ENCODE peak calls at places on chromosomes 5 and 9, in four cellular contexts. One of them, this sample, is unnamed.

GRCh38 chr9:120755044-120755443 is 38.2 kb downstream of the FBXW2 start:
- DNase-seq in HepG2: no peak
- DNase-seq in K562: no peak
- DNase-seq in GM12878: no peak
- DNase-seq in this sample: no peak

GRCh38 chr9:650362-650761 is 191.1 kb upstream of the DMRT1 start:
- DNase-seq in GM12878: no peak
- DNase-seq in K562: no peak
- DNase-seq in HepG2: no peak
- DNase-seq in this sample: peak; percentile 80

GRCh38 chr5:40112875-40113274 is 566.8 kb upstream of the PTGER4 start:
- DNase-seq in HepG2: no peak
- DNase-seq in K562: no peak
- DNase-seq in GM12878: no peak
- DNase-seq in this sample: no peak

GRCh38 chr9:21558627-21559401 is 76.7 kb upstream of the IFNE start:
- DNase-seq in GM12878: no peak
- DNase-seq in HepG2: no peak
- DNase-seq in K562: no peak
- DNase-seq in this sample: peak; percentile 50

GRCh38 chr9:93100265-93100636 is 4.2 kb downstream of the CARD19 start:
- DNase-seq in K562: no peak
- DNase-seq in GM12878: no peak
- DNase-seq in HepG2: no peak
- DNase-seq in this sample: no peak

GRCh38 chr5:62143268-62144229 is 162.5 kb upstream of the KIF2A start:
- DNase-seq in HepG2: peak; percentile 13
- DNase-seq in K562: peak; percentile 38
- DNase-seq in GM12878: no peak
- DNase-seq in this sample: peak; percentile 70

GRCh38 chr5:170809551-170809950 is 26.0 kb downstream of the GABRP start:
- DNase-seq in K562: peak; percentile 7
- DNase-seq in HepG2: no peak
- DNase-seq in GM12878: no peak
- DNase-seq in this sample: peak; percentile 73

GRCh38 chr5:110631236-110631635 is 95.2 kb downstream of the TMEM232 start:
- DNase-seq in HepG2: no peak
- DNase-seq in GM12878: no peak
- DNase-seq in K562: no peak
- DNase-seq in this sample: no peak

GRCh38 chr9:27125030-27125429 is 16.0 kb downstream of the TEK start:
- DNase-seq in K562: no peak
- DNase-seq in GM12878: no peak
- DNase-seq in HepG2: no peak
- DNase-seq in this sample: no peak

GRCh38 chr5:108122701-108123100 is 259.2 kb downstream of the FBXL17 start:
- DNase-seq in K562: no peak
- DNase-seq in GM12878: no peak
- DNase-seq in HepG2: no peak
- DNase-seq in this sample: no peak

GRCh38 chr5:132437604-132438275 is 52.8 kb downstream of the IRF1 start:
- DNase-seq in HepG2: no peak
- DNase-seq in K562: peak; percentile 90
- DNase-seq in GM12878: no peak
- DNase-seq in this sample: peak; percentile 61

GRCh38 chr9:84266087-84266561 is 74.4 kb downstream of the SLC28A3 start:
- DNase-seq in GM12878: no peak
- DNase-seq in K562: no peak
- DNase-seq in HepG2: peak; percentile 16
- DNase-seq in this sample: peak; percentile 85

GRCh38 chr5:114237766-114238165 is 124.1 kb upstream of the KCNN2 start:
- DNase-seq in HepG2: no peak
- DNase-seq in K562: no peak
- DNase-seq in GM12878: no peak
- DNase-seq in this sample: no peak

GRCh38 chr5:155406815-155407214 is 393.3 kb downstream of the KIF4B start:
- DNase-seq in GM12878: no peak
- DNase-seq in HepG2: no peak
- DNase-seq in K562: no peak
- DNase-seq in this sample: no peak

GRCh38 chr5:14678773-14679334 is 14.3 kb downstream of the OTULIN start:
- DNase-seq in K562: no peak
- DNase-seq in HepG2: no peak
- DNase-seq in GM12878: no peak
- DNase-seq in this sample: no peak

GRCh38 chr5:109703827-109704226 is 14.1 kb downstream of the MAN2A1 start:
- DNase-seq in HepG2: no peak
- DNase-seq in GM12878: no peak
- DNase-seq in K562: peak; percentile 91
- DNase-seq in this sample: no peak

GRCh38 chr5:88550736-88551135 is 282.1 kb upstream of the TMEM161B start:
- DNase-seq in HepG2: no peak
- DNase-seq in GM12878: no peak
- DNase-seq in K562: no peak
- DNase-seq in this sample: no peak

GRCh38 chr9:130018260-130018659 is 24.7 kb downstream of the FNBP1 start:
- DNase-seq in HepG2: no peak
- DNase-seq in GM12878: no peak
- DNase-seq in K562: no peak
- DNase-seq in this sample: no peak

GRCh38 chr5:154575869-154576806 is 98.1 kb upstream of the HAND1 start:
- DNase-seq in GM12878: peak; percentile 66
- DNase-seq in HepG2: peak; percentile 4
- DNase-seq in K562: no peak
- DNase-seq in this sample: peak; percentile 35

GRCh38 chr9:127396808-127397721 is at the start of gene SLC2A8:
- DNase-seq in GM12878: peak; percentile 99
- DNase-seq in HepG2: peak; percentile 99
- DNase-seq in K562: peak; percentile 99
- DNase-seq in this sample: peak; percentile 100

GRCh38 chr9:5886114-5886939 is 4.4 kb upstream of the MLANA start:
- DNase-seq in K562: peak; percentile 80
- DNase-seq in HepG2: peak; percentile 78
- DNase-seq in GM12878: peak; percentile 40
- DNase-seq in this sample: peak; percentile 92

GRCh38 chr9:68897557-68898145 is 116.3 kb downstream of the PRKACG start:
- DNase-seq in K562: no peak
- DNase-seq in HepG2: no peak
- DNase-seq in GM12878: no peak
- DNase-seq in this sample: no peak

DNA sequence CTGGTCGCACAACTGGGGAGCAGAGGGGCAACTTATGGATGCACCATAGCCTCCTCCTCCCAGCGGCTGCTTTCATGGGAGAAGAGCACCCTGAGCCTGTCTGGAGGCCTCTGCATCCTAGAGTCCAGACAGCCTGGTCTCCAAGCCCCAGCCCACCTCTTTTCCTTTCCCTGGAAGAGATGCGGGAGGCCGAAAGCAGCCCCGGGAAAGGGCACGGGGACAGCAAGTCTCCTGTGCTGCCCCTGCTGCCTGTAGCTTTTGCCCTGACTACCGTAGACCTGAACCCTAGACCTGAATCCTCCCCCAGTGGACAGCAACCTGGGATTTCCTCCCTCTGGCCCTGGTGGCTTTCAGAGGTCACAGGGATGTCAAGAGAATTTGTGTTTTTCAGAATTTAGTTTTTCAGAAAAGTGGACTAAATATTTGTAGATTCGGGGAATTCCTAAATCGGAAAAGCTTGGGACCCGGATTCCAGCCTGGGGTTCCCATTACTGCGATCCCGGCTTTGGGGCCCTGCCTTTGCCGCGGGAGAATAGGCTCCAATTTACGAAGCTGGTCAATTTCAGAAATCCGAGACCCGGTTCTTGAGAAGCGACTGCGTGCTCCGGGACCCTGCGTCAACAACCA is 4.3 kb upstream of the PITX1 start:
- DNase-seq in HepG2: no peak
- DNase-seq in GM12878: no peak
- DNase-seq in K562: no peak
- DNase-seq in this sample: peak; percentile 42
- H2AFZ ChIP-seq in HepG2: no peak overlapping the region
- H2AFZ ChIP-seq in GM12878: no peak overlapping the region
- H2AFZ ChIP-seq in K562: no peak overlapping the region
- H2AFZ ChIP-seq in this sample: no peak overlapping the region

GRCh38 chr9:105646879-105647594 is 15.2 kb upstream of the TAL2 start:
- DNase-seq in K562: peak; percentile 78
- DNase-seq in HepG2: no peak
- DNase-seq in GM12878: no peak
- DNase-seq in this sample: no peak

GRCh38 chr9:105647595-105648349 is 14.5 kb upstream of the TAL2 start:
- DNase-seq in HepG2: no peak
- DNase-seq in GM12878: no peak
- DNase-seq in K562: peak; percentile 90
- DNase-seq in this sample: peak; percentile 28

GRCh38 chr9:105656131-105656921 is 5.9 kb upstream of the TAL2 start:
- DNase-seq in HepG2: no peak
- DNase-seq in K562: peak; percentile 77
- DNase-seq in GM12878: no peak
- DNase-seq in this sample: peak; percentile 75

DNA sequence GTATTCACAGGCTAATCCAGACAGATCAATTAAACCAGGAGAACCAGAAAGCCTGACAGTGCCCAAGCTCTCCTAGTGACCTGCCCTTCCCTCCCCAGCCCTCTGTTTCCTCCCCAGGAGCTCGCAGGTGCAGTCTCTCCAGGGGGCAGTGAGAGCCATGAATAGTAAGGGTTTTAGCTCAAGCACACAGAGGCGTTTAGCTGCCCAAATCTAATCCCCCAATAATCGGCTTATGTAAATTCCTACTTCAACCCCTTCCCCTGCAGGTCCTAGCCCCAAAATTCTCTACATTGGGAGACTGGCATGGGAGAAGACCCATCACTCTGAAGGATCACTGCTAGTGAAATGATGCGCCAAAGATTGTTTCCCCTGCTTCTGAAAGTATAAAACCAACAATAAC is 10.5 kb upstream of the TAL2 start:
- DNase-seq in HepG2: no peak
- DNase-seq in GM12878: no peak
- DNase-seq in K562: no peak
- DNase-seq in this sample: peak; percentile 33
- TF ChIP-seq JUNB in HepG2: no peak
- TF ChIP-seq JUNB in GM12878: no peak
- TF ChIP-seq JUNB in K562: no peak
- TF ChIP-seq JUNB in this sample: no peak

GRCh38 chr5:33362915-33363314 is 77.8 kb upstream of the TARS1 start:
- DNase-seq in HepG2: no peak
- DNase-seq in GM12878: no peak
- DNase-seq in K562: no peak
- DNase-seq in this sample: peak; percentile 10
- H2AFZ ChIP-seq in HepG2: no peak overlapping the region
- H2AFZ ChIP-seq in GM12878: no peak overlapping the region
- H2AFZ ChIP-seq in K562: no peak overlapping the region
- H2AFZ ChIP-seq in this sample: no peak overlapping the region

DNA sequence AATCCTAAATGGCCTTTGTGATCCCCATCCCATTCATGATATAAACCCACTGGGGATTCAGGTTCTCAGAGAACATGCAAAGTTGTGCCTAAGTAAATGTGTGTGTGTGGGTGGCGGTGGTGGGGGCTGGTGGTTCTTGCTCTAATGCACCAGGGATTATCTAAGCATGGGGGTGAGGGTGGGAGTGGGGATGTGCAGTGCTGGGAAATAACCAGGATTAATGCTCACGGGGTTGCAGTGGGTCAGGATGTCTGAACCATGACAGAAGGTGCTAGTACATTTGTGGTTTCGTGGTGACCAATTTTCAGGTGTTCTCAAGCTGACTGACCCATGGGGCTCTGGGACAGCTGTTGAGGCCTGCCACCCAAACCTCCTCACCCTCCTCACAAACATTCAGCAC is 101.0 kb downstream of the ZNF608 start:
- DNase-seq in GM12878: peak; percentile 63
- DNase-seq in K562: no peak
- DNase-seq in HepG2: no peak
- DNase-seq in this sample: no peak
- TF ChIP-seq JUNB in GM12878: no peak
- TF ChIP-seq JUNB in K562: no peak
- TF ChIP-seq JUNB in HepG2: no peak
- TF ChIP-seq JUNB in this sample: no peak

DNA sequence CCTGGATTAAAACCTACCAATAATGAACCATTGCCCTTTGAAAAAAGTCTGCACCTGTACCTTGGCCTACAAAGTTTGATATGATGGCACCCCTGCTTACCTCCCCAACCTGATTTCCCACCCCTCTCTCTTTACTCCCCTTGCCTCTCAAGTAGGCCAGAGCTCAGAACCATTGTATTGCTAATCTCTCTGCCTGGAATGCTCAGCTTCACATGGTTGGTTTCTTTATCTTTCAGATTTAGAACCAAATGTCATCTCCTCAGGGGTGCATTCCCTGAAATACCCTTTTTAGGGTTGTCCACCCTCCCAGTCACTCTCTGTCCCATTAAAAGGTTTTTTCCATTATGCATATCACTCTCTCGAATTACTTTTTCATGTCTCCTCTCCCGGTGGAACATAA is 116.6 kb upstream of the VCAN start:
- DNase-seq in HepG2: no peak
- DNase-seq in K562: no peak
- DNase-seq in GM12878: no peak
- DNase-seq in this sample: peak; percentile 96
- H2AFZ ChIP-seq in HepG2: no peak overlapping the region
- H2AFZ ChIP-seq in K562: no peak overlapping the region
- H2AFZ ChIP-seq in GM12878: no peak overlapping the region
- H2AFZ ChIP-seq in this sample: no peak overlapping the region

DNA sequence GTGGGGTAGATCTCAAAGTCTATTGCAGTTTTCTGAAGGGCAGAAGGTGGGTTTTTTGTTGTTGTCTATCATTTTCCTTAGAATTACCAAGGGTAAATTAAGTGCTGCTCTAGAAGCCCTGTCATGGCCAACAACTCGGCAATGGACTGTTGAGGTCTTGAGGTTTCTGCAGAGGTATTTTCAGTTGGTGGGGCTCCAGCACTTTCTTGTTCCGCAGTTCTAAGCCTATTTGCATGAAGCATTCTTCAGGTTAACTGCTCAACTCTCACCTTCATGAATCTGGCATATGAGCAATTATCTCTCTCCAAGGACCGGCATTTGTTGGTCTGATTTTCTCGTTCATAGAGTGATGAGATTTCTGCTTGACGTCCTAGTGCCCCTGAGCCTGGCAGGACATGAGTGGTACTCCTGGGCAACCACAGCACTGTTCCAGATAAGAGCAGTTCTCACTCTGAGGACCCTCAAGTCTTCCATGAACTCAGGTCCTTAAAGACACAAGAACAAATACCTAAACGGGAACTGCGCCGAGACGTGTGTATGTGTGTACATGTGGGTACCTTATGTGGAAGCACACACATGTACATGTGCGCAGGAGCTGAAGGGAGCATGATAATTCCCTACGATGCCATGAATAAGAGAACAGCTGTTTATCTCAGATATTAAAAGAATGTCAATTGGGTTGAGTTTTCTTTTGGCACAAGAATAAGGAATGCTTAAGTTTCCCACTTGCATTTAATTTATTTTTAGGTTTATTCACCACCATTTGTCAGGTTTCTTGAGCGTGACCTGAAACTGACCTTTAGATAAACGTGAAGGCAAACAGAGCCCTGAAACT is 544.6 kb downstream of the CSNK1G3 start:
- DNase-seq in GM12878: peak; percentile 46
- DNase-seq in K562: no peak
- DNase-seq in HepG2: no peak
- DNase-seq in this sample: no peak
- TF ChIP-seq JUNB in GM12878: no peak
- TF ChIP-seq JUNB in K562: no peak
- TF ChIP-seq JUNB in HepG2: no peak
- TF ChIP-seq JUNB in this sample: no peak

This sample was measured in GM23338.